ENCODE peak calls at places on chromosomes 11 and 22, in nine cellular contexts. One of them, this sample, is unnamed.

GRCh38 chr22:50206599-50206998 is 5.8 kb downstream of the SELENOO start:
- DNase-seq in AG04450: no peak
- DNase-seq in choroid plexus epithelial cell: peak
- DNase-seq in progenitor cell of endocrine pancreas: no peak
- DNase-seq in prostate gland: no peak
- DNase-seq in fibroblast of lung: peak
- DNase-seq in pancreas: no peak
- DNase-seq in fibroblast of the aortic adventitia: peak
- DNase-seq in cardiac fibroblast: peak
- DNase-seq in this sample: no peak

GRCh38 chr22:39360674-39361413 is 11.1 kb downstream of the SYNGR1 start:
- DNase-seq in AG04450: no peak
- DNase-seq in choroid plexus epithelial cell: peak
- DNase-seq in progenitor cell of endocrine pancreas: no peak
- DNase-seq in prostate gland: peak
- DNase-seq in fibroblast of lung: no peak
- DNase-seq in pancreas: peak
- DNase-seq in fibroblast of the aortic adventitia: no peak
- DNase-seq in cardiac fibroblast: no peak
- DNase-seq in this sample: peak

GRCh38 chr11:113885897-113886296 is 10.5 kb upstream of the USP28 start:
- DNase-seq in AG04450: no peak
- DNase-seq in choroid plexus epithelial cell: no peak
- DNase-seq in progenitor cell of endocrine pancreas: no peak
- DNase-seq in prostate gland: no peak
- DNase-seq in fibroblast of lung: no peak
- DNase-seq in pancreas: no peak
- DNase-seq in fibroblast of the aortic adventitia: no peak
- DNase-seq in cardiac fibroblast: no peak
- DNase-seq in this sample: no peak

GRCh38 chr11:113505541-113506375 is 30.6 kb upstream of the DRD2 start:
- DNase-seq in AG04450: no peak
- DNase-seq in choroid plexus epithelial cell: no peak
- DNase-seq in progenitor cell of endocrine pancreas: no peak
- DNase-seq in prostate gland: peak
- DNase-seq in fibroblast of lung: no peak
- DNase-seq in pancreas: no peak
- DNase-seq in fibroblast of the aortic adventitia: peak
- DNase-seq in cardiac fibroblast: peak
- DNase-seq in this sample: peak

GRCh38 chr11:65852508-65853248 is 5.3 kb downstream of the CFL1 start:
- DNase-seq in AG04450: no peak
- DNase-seq in choroid plexus epithelial cell: peak
- DNase-seq in progenitor cell of endocrine pancreas: no peak
- DNase-seq in prostate gland: no peak
- DNase-seq in fibroblast of lung: no peak
- DNase-seq in pancreas: peak
- DNase-seq in fibroblast of the aortic adventitia: no peak
- DNase-seq in cardiac fibroblast: no peak
- DNase-seq in this sample: no peak

GRCh38 chr11:72317982-72318381 is 74.0 kb upstream of the PHOX2A start:
- DNase-seq in AG04450: no peak
- DNase-seq in choroid plexus epithelial cell: no peak
- DNase-seq in progenitor cell of endocrine pancreas: no peak
- DNase-seq in prostate gland: no peak
- DNase-seq in fibroblast of lung: no peak
- DNase-seq in pancreas: no peak
- DNase-seq in fibroblast of the aortic adventitia: no peak
- DNase-seq in cardiac fibroblast: no peak
- DNase-seq in this sample: no peak

GRCh38 chr11:96038046-96038445 is 114.1 kb upstream of the MTMR2 start:
- DNase-seq in AG04450: no peak
- DNase-seq in choroid plexus epithelial cell: no peak
- DNase-seq in progenitor cell of endocrine pancreas: no peak
- DNase-seq in prostate gland: no peak
- DNase-seq in fibroblast of lung: no peak
- DNase-seq in pancreas: no peak
- DNase-seq in fibroblast of the aortic adventitia: no peak
- DNase-seq in cardiac fibroblast: peak
- DNase-seq in this sample: no peak

GRCh38 chr11:88402784-88403183 is 65.2 kb upstream of the CTSC start:
- DNase-seq in AG04450: no peak
- DNase-seq in choroid plexus epithelial cell: peak
- DNase-seq in progenitor cell of endocrine pancreas: no peak
- DNase-seq in prostate gland: no peak
- DNase-seq in fibroblast of lung: peak
- DNase-seq in pancreas: no peak
- DNase-seq in fibroblast of the aortic adventitia: no peak
- DNase-seq in cardiac fibroblast: peak
- DNase-seq in this sample: no peak

GRCh38 chr22:40898850-40899357 is 37.0 kb upstream of the DNAJB7 start:
- DNase-seq in AG04450: peak
- DNase-seq in choroid plexus epithelial cell: peak
- DNase-seq in progenitor cell of endocrine pancreas: no peak
- DNase-seq in prostate gland: no peak
- DNase-seq in fibroblast of lung: peak
- DNase-seq in pancreas: no peak
- DNase-seq in fibroblast of the aortic adventitia: peak
- DNase-seq in cardiac fibroblast: peak
- DNase-seq in this sample: peak

GRCh38 chr11:70067591-70068341 is 10.4 kb upstream of the ANO1 start:
- DNase-seq in AG04450: no peak
- DNase-seq in choroid plexus epithelial cell: no peak
- DNase-seq in progenitor cell of endocrine pancreas: no peak
- DNase-seq in prostate gland: peak
- DNase-seq in fibroblast of lung: no peak
- DNase-seq in pancreas: no peak
- DNase-seq in fibroblast of the aortic adventitia: no peak
- DNase-seq in cardiac fibroblast: no peak
- DNase-seq in this sample: peak

GRCh38 chr22:26674211-26675190 is 17.1 kb downstream of the MIAT start:
- DNase-seq in AG04450: no peak
- DNase-seq in choroid plexus epithelial cell: no peak
- DNase-seq in progenitor cell of endocrine pancreas: no peak
- DNase-seq in prostate gland: no peak
- DNase-seq in fibroblast of lung: no peak
- DNase-seq in pancreas: no peak
- DNase-seq in fibroblast of the aortic adventitia: no peak
- DNase-seq in cardiac fibroblast: no peak
- DNase-seq in this sample: no peak

GRCh38 chr11:1109101-1109917 is 34.6 kb downstream of the MUC2 start:
- DNase-seq in AG04450: no peak
- DNase-seq in choroid plexus epithelial cell: no peak
- DNase-seq in progenitor cell of endocrine pancreas: no peak
- DNase-seq in prostate gland: no peak
- DNase-seq in fibroblast of lung: no peak
- DNase-seq in pancreas: no peak
- DNase-seq in fibroblast of the aortic adventitia: no peak
- DNase-seq in cardiac fibroblast: no peak
- DNase-seq in this sample: no peak
- TF ChIP-seq CTCF in AG04450: no peak
- TF ChIP-seq CTCF in choroid plexus epithelial cell: no peak
- TF ChIP-seq CTCF in progenitor cell of endocrine pancreas: no peak
- TF ChIP-seq CTCF in prostate gland: no peak
- TF ChIP-seq CTCF in fibroblast of lung: no peak
- TF ChIP-seq CTCF in pancreas: no peak
- TF ChIP-seq CTCF in fibroblast of the aortic adventitia: no peak
- TF ChIP-seq CTCF in cardiac fibroblast: no peak
- TF ChIP-seq CTCF in this sample: no peak

DNA sequence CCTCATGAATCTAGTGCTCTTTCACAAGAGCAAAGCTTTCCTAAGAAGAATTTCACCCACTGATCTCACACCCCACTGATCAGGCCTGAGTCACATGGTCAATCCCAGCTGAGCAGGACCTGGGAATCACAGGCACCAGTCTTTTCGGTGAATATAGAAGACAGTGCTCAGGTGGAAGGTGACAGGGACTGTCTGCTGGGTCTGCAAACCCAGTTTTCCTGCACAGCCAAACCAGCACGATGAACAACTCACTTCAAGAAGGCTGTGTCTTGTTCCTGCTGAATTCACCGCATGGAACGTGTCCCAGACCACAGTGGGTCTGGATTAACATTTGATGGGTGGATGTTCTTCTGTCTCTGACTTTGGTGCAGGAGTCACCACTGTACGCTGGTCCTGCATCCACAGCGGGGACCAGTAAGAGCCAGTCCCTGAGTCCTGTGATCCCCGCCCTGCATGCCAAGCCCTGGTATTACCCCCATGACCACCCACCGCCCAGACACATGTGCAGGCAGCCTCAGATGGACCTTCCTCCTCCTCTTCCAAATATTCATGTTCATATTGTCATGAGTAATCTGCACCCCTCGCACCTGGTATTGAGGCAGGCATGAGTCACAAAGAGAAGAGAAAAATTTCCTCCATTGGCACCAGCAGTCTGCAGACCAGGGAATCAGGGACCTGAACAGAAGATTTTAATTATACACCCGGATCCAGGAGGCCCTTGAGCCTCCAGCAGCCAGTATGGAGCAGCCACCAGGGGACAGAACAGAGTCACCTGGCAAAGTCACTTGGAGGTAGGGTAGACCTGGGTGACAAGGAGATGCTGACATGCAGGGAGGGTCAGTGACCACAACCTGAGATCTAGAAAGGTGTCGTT is 8.6 kb upstream of the IGLL5 start:
- DNase-seq in AG04450: no peak
- DNase-seq in choroid plexus epithelial cell: no peak
- DNase-seq in progenitor cell of endocrine pancreas: no peak
- DNase-seq in prostate gland: no peak
- DNase-seq in fibroblast of lung: no peak
- DNase-seq in pancreas: no peak
- DNase-seq in fibroblast of the aortic adventitia: no peak
- DNase-seq in cardiac fibroblast: no peak
- DNase-seq in this sample: no peak
- TF ChIP-seq CTCF in AG04450: no peak
- TF ChIP-seq CTCF in choroid plexus epithelial cell: no peak
- TF ChIP-seq CTCF in progenitor cell of endocrine pancreas: peak
- TF ChIP-seq CTCF in prostate gland: no peak
- TF ChIP-seq CTCF in fibroblast of lung: no peak
- TF ChIP-seq CTCF in pancreas: no peak
- TF ChIP-seq CTCF in fibroblast of the aortic adventitia: no peak
- TF ChIP-seq CTCF in cardiac fibroblast: no peak
- TF ChIP-seq CTCF in this sample: no peak

GRCh38 chr11:67665537-67666302 is 8.7 kb downstream of the ALDH3B2 start:
- DNase-seq in AG04450: no peak
- DNase-seq in choroid plexus epithelial cell: no peak
- DNase-seq in progenitor cell of endocrine pancreas: no peak
- DNase-seq in prostate gland: peak
- DNase-seq in fibroblast of lung: no peak
- DNase-seq in pancreas: peak
- DNase-seq in fibroblast of the aortic adventitia: no peak
- DNase-seq in cardiac fibroblast: no peak
- DNase-seq in this sample: no peak
- TF ChIP-seq CTCF in AG04450: no peak
- TF ChIP-seq CTCF in choroid plexus epithelial cell: no peak
- TF ChIP-seq CTCF in progenitor cell of endocrine pancreas: peak
- TF ChIP-seq CTCF in prostate gland: peak
- TF ChIP-seq CTCF in fibroblast of lung: no peak
- TF ChIP-seq CTCF in pancreas: peak
- TF ChIP-seq CTCF in fibroblast of the aortic adventitia: no peak
- TF ChIP-seq CTCF in cardiac fibroblast: no peak
- TF ChIP-seq CTCF in this sample: no peak

GRCh38 chr22:32828150-32828549 is 26.6 kb downstream of the TIMP3 start:
- DNase-seq in AG04450: no peak
- DNase-seq in choroid plexus epithelial cell: peak
- DNase-seq in progenitor cell of endocrine pancreas: no peak
- DNase-seq in prostate gland: no peak
- DNase-seq in fibroblast of lung: no peak
- DNase-seq in pancreas: no peak
- DNase-seq in fibroblast of the aortic adventitia: no peak
- DNase-seq in cardiac fibroblast: peak
- DNase-seq in this sample: no peak
- TF ChIP-seq CTCF in AG04450: no peak
- TF ChIP-seq CTCF in choroid plexus epithelial cell: peak
- TF ChIP-seq CTCF in progenitor cell of endocrine pancreas: no peak
- TF ChIP-seq CTCF in prostate gland: no peak
- TF ChIP-seq CTCF in fibroblast of lung: peak
- TF ChIP-seq CTCF in pancreas: no peak
- TF ChIP-seq CTCF in fibroblast of the aortic adventitia: peak
- TF ChIP-seq CTCF in cardiac fibroblast: peak
- TF ChIP-seq CTCF in this sample: no peak

GRCh38 chr11:116311141-116311540 is 461.6 kb downstream of the BUD13 start:
- DNase-seq in AG04450: no peak
- DNase-seq in choroid plexus epithelial cell: no peak
- DNase-seq in progenitor cell of endocrine pancreas: no peak
- DNase-seq in prostate gland: no peak
- DNase-seq in fibroblast of lung: no peak
- DNase-seq in pancreas: no peak
- DNase-seq in fibroblast of the aortic adventitia: no peak
- DNase-seq in cardiac fibroblast: no peak
- DNase-seq in this sample: no peak
- TF ChIP-seq CTCF in AG04450: no peak
- TF ChIP-seq CTCF in choroid plexus epithelial cell: no peak
- TF ChIP-seq CTCF in progenitor cell of endocrine pancreas: no peak
- TF ChIP-seq CTCF in prostate gland: no peak
- TF ChIP-seq CTCF in fibroblast of lung: no peak
- TF ChIP-seq CTCF in pancreas: no peak
- TF ChIP-seq CTCF in fibroblast of the aortic adventitia: no peak
- TF ChIP-seq CTCF in cardiac fibroblast: no peak
- TF ChIP-seq CTCF in this sample: no peak

DNA sequence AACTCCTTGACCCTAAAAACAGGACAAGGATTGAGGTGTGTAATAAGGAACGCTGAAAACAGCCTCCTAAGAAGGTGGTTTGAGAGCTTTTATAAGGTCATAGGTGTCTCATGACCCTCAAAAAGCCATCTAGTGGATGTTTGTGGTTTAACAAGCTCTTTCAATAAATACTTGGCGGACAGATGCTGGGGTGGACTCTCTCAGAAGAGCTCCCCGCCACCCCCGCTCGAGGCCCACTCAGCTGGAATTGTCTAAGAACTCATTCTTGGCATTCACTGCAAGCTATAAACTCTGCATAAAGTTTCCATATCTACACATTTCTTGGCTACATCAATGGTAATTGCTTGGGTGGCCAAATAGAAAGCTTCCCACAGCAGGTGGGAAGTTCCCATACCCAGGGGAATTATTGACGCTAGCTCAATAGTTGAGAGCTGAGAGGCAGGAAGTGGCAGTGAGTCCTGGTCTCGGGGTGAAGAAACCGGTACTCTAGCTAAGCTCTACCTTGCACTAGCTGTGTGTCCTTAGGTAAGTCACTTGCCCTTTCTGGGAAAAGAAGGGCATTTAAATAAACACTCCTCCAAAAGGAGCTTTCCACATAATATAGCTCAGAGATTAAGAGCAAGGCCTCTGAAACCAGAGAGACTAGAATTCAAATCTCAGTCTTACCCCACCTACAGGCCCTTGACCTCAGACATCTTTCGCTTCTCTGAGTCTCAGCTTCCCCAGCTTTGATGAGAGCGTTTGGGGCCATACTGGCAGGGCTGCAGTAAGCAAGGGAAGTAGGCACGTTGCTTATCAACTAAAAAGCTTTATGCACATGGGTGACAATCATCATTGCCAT is 6.4 kb downstream of the MS4A15 start:
- DNase-seq in AG04450: no peak
- DNase-seq in choroid plexus epithelial cell: peak
- DNase-seq in progenitor cell of endocrine pancreas: no peak
- DNase-seq in prostate gland: no peak
- DNase-seq in fibroblast of lung: no peak
- DNase-seq in pancreas: peak
- DNase-seq in fibroblast of the aortic adventitia: no peak
- DNase-seq in cardiac fibroblast: peak
- DNase-seq in this sample: no peak
- TF ChIP-seq CTCF in AG04450: peak
- TF ChIP-seq CTCF in choroid plexus epithelial cell: peak
- TF ChIP-seq CTCF in progenitor cell of endocrine pancreas: peak
- TF ChIP-seq CTCF in prostate gland: no peak
- TF ChIP-seq CTCF in fibroblast of lung: peak
- TF ChIP-seq CTCF in pancreas: no peak
- TF ChIP-seq CTCF in fibroblast of the aortic adventitia: peak
- TF ChIP-seq CTCF in cardiac fibroblast: no peak
- TF ChIP-seq CTCF in this sample: peak

This sample was measured in RWPE1.